ENCODE peak calls at places on chromosome 14, in five cellular contexts. D is cardiac septum; P is AG08396; J is stimulated activated CD4-positive, alpha-beta T cell treated with anti-CD3 and anti-CD28 coated beads, Interleukin-15, amount 100 ng/mL, for 24 hours; S is GOT3. H is an unnamed sample.

GRCh38 chr14:61147369-61147897 is 133.7 kb downstream of the TMEM30B start:
- DNase-seq in D (no peak), P (no peak), J (no peak), S (no peak), H (peak; percentile 62)

GRCh38 chr14:105300542-105301102 is at the start of gene BRF1:
- DNase-seq in D (peak; percentile 96), P (peak; percentile 96), J (peak; percentile 99), S (peak; percentile 72), H (peak; percentile 39)

GRCh38 chr14:61271552-61271951 is 9.6 kb downstream of the TMEM30B start:
- DNase-seq in D (no peak), P (no peak), J (no peak), S (no peak), H (no peak)

GRCh38 chr14:49909016-49909415 is 16.1 kb downstream of the ARF6 start:
- DNase-seq in D (no peak), P (no peak), J (no peak), S (no peak), H (no peak)

GRCh38 chr14:72752034-72752412 is 141.9 kb downstream of the DPF3 start:
- DNase-seq in D (no peak), P (no peak), J (no peak), S (no peak), H (no peak)

GRCh38 chr14:102986810-102987579 is 64.5 kb downstream of the AMN start:
- DNase-seq in D (no peak), P (peak; percentile 43), J (no peak), S (no peak), H (no peak)

GRCh38 chr14:23568600-23569310 is 1.2 kb upstream of the AP1G2 start:
- DNase-seq in D (no peak), P (no peak), J (peak; percentile 35), S (no peak), H (no peak)

GRCh38 chr14:56562883-56563282 is 16.7 kb upstream of the TMEM260 start:
- DNase-seq in D (no peak), P (no peak), J (no peak), S (no peak), H (no peak)

GRCh38 chr14:91142214-91142668 is 28.4 kb downstream of the DGLUCY start:
- DNase-seq in D (no peak), P (no peak), J (no peak), S (no peak), H (no peak)

GRCh38 chr14:28785096-28785952 is 18.7 kb downstream of the FOXG1 start:
- DNase-seq in D (no peak), P (no peak), J (no peak), S (no peak), H (no peak)

GRCh38 chr14:24984846-24985589 is 64.9 kb downstream of the STXBP6 start:
- DNase-seq in D (no peak), P (no peak), J (no peak), S (no peak), H (no peak)

GRCh38 chr14:54478621-54479215 is 10.1 kb downstream of the GMFB start:
- DNase-seq in D (no peak), P (no peak), J (no peak), S (no peak), H (no peak)

GRCh38 chr14:78970677-78971076 is 800.5 kb downstream of the NRXN3 start:
- DNase-seq in D (no peak), P (no peak), J (no peak), S (no peak), H (peak; percentile 93)

GRCh38 chr14:22939684-22940083 is 10.5 kb upstream of the PRMT5 start:
- DNase-seq in D (no peak), P (no peak), J (no peak), S (no peak), H (no peak)

GRCh38 chr14:35910191-35910590 is 84.1 kb downstream of the BRMS1L start:
- DNase-seq in D (no peak), P (no peak), J (no peak), S (no peak), H (no peak)

GRCh38 chr14:94447986-94448808 is 4.4 kb downstream of the SERPINA11 start:
- DNase-seq in D (no peak), P (no peak), J (no peak), S (no peak), H (no peak)

GRCh38 chr14:65054471-65055085 is 47.7 kb downstream of the MAX start:
- DNase-seq in D (peak; percentile 81), P (no peak), J (no peak), S (no peak), H (no peak)

GRCh38 chr14:85529803-85530574 is at the start of gene FLRT2:
- DNase-seq in D (no peak), P (peak; percentile 43), J (peak; percentile 11), S (no peak), H (no peak)

GRCh38 chr14:35435177-35435576 is 30.6 kb upstream of the NFKBIA start:
- DNase-seq in D (no peak), P (no peak), J (no peak), S (no peak), H (no peak)

GRCh38 chr14:51369814-51370213 is 129.8 kb downstream of the TMX1 start:
- DNase-seq in D (no peak), P (no peak), J (peak; percentile 39), S (no peak), H (no peak)

GRCh38 chr14:32430326-32430725 is 101.2 kb downstream of the AKAP6 start:
- DNase-seq in D (no peak), P (no peak), J (no peak), S (no peak), H (no peak)

GRCh38 chr14:61584258-61584657 is 111.1 kb upstream of the HIF1A start:
- DNase-seq in D (no peak), P (peak; percentile 53), J (no peak), S (no peak), H (no peak)

GRCh38 chr14:64417042-64417770 is 29.1 kb downstream of the MTHFD1 start:
- DNase-seq in D (no peak), P (peak; percentile 35), J (no peak), S (no peak), H (no peak)

GRCh38 chr14:98926151-98926550 is 345.8 kb downstream of the BCL11B start:
- DNase-seq in D (no peak), P (no peak), J (peak; percentile 28), S (no peak), H (no peak)

GRCh38 chr14:68548194-68549056 is 244.4 kb downstream of the ZFP36L1 start:
- DNase-seq in D (peak; percentile 92), P (peak; percentile 80), J (no peak), S (peak; percentile 3), H (peak; percentile 68)

GRCh38 chr14:81246561-81247270 is 26.0 kb upstream of the GTF2A1 start:
- DNase-seq in D (no peak), P (no peak), J (no peak), S (peak; percentile 6), H (no peak)